ENCODE peak calls at places on chromosomes 13 and 19, in four cellular contexts. N is H9, C is H1, L is mesendoderm. H is an unnamed sample.

GRCh38 chr13:39856714-39857113 is 201.3 kb downstream of the COG6 start:
- DNase-seq in N (no peak), C (no peak), L (no peak), H (no peak)

GRCh38 chr19:42325896-42326771 is 699 bp downstream of the MEGF8 start:
- DNase-seq in N (peak; percentile 53), C (no peak), L (peak; percentile 59), H (no peak)

GRCh38 chr13:41383400-41383799 is 72.3 kb downstream of the NAA16 start:
- DNase-seq in N (no peak), C (no peak), L (no peak), H (no peak)

GRCh38 chr19:47082493-47082892 is 31.1 kb downstream of the ZC3H4 start:
- DNase-seq in N (no peak), C (no peak), L (no peak), H (no peak)

GRCh38 chr19:44757735-44758505 is 9.4 kb downstream of the BCL3 start:
- DNase-seq in N (peak; percentile 74), C (no peak), L (peak; percentile 77), H (peak; percentile 71)

GRCh38 chr19:35533822-35534521 is 716 bp downstream of the GAPDHS start:
- DNase-seq in N (peak; percentile 71), C (no peak), L (peak; percentile 86), H (no peak)

GRCh38 chr13:28754698-28755545 is 36.2 kb upstream of the SLC46A3 start:
- DNase-seq in N (peak; percentile 67), C (no peak), L (peak; percentile 77), H (no peak)

GRCh38 chr19:11856568-11857264 is 8.2 kb downstream of the ZNF439 start:
- DNase-seq in N (no peak), C (no peak), L (no peak), H (no peak)

GRCh38 chr13:52862358-52863206 is 14.1 kb upstream of the PCDH8 start:
- DNase-seq in N (peak; percentile 72), C (no peak), L (peak; percentile 58), H (no peak)

GRCh38 chr13:88246239-88246638 is 575.1 kb downstream of the SLITRK5 start:
- DNase-seq in N (no peak), C (no peak), L (no peak), H (no peak)

GRCh38 chr13:80955487-80955886 is 614.6 kb upstream of the SPRY2 start:
- DNase-seq in N (no peak), C (no peak), L (no peak), H (no peak)

GRCh38 chr19:47421844-47422395 is 2.6 kb upstream of the MEIS3 start:
- DNase-seq in N (peak; percentile 76), C (no peak), L (peak; percentile 78), H (no peak)

GRCh38 chr13:52974711-52975110 is 53.9 kb upstream of the OLFM4 start:
- DNase-seq in N (no peak), C (no peak), L (no peak), H (no peak)

GRCh38 chr19:44939668-44940067 is 2.4 kb upstream of the APOC4 start:
- DNase-seq in N (no peak), C (no peak), L (no peak), H (no peak)

DNA sequence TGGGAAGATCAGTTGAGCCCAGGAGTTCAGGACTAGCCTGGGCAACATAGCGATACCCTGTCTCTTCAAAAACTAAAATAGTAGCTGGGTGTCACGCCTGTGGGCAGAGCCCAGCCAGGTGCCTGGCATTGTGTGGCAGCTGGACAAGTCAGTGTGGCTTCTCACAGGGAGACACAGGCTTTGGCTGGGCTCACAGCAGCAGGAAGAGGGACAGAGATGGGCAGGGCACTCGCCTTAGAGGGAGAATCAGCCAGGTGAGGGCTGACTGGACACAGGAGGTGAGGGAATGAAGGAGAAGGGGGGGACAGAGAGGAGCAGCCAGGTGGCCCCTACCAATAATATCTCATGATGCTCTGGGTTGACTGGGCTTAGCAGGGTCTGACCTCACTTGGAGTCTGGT is 3.3 kb downstream of the FAM32A start:
- DNase-seq in N (no peak), C (no peak), L (no peak), H (no peak)
- H3K9ac ChIP-seq in N (no peak overlapping the region), C (no peak overlapping the region), L (no peak overlapping the region), H (no peak overlapping the region)

GRCh38 chr19:38841180-38841766 is 8.5 kb downstream of the HNRNPL start:
- DNase-seq in N (no peak), C (no peak), L (no peak), H (no peak)
- H2BK120ac ChIP-seq in N (no peak overlapping the region), C (no peak overlapping the region), L (no peak overlapping the region), H (no peak overlapping the region)

GRCh38 chr13:82688400-82688999 is 1193.8 kb downstream of the SLITRK1 start:
- DNase-seq in N (no peak), C (no peak), L (no peak), H (no peak)
- H3K4me2 ChIP-seq in N (no peak overlapping the region), C (no peak overlapping the region), L (no peak overlapping the region), H (no peak overlapping the region)

DNA sequence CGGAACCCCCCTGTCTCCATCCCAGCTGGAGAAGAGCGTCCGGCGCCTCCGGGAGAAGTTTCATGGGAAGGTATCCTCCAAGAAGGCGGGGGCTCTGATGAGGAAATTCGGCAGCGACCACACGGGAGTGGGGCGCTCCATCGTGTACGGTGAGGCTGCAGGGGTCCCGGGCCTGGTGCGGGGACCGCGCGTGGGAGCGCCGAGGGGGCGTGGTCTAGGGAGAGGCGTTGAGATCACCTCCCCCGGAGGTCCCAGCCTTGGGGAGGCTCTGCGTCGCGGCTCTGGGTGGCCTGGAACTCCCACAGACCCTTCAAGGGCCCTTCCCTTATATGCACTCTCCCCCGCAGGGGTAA is 763 bp downstream of the SHFL start:
- DNase-seq in N (no peak), C (no peak), L (no peak), H (no peak)
- H3K9ac ChIP-seq in N (no peak overlapping the region), C (no peak overlapping the region), L (peak overlapping the region; percentile 65), H (peak overlapping the region; percentile 21)

GRCh38 chr13:109646423-109646822 is 140.0 kb downstream of the IRS2 start:
- DNase-seq in N (no peak), C (no peak), L (no peak), H (no peak)

GRCh38 chr13:109645831-109646230 is 140.6 kb downstream of the IRS2 start:
- DNase-seq in N (no peak), C (no peak), L (no peak), H (no peak)

GRCh38 chr13:109644956-109645355 is 141.4 kb downstream of the IRS2 start:
- DNase-seq in N (no peak), C (no peak), L (no peak), H (no peak)

GRCh38 chr13:109642358-109642757 is 144.0 kb downstream of the IRS2 start:
- DNase-seq in N (no peak), C (no peak), L (no peak), H (no peak)

DNA sequence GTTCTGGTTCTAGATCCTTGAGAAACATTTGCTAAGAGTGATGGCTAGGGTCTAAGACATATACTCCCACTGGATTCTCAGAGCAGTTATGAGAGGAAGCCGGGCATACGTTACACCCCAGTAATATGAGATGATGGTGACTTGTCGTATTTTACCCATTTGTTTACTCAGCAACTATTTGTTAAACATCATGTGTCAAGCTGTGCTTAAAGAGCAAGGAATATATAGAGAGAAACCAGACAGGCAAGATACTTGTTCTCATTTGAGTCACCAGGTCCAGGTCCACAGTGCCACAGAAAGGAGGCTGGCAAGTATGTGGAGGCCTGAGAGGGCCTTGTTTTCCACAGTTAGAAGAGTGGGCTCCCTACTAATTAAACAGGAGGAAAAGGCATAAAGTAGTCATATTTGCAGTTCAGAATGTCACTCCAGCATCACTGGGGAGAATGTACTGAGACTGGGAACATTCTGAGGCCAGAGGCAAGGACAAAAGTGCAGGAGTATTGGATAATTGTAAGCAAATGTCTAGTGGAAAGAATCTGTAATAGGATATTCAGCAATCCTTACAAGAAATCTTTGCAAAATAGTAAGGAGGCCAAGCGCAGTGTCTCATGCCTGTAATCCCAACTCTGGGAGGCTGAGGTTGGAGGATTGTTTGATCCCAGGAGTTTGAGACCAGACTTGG is 142.2 kb downstream of the IRS2 start:
- DNase-seq in N (no peak), C (no peak), L (no peak), H (no peak)
- H2BK120ac ChIP-seq in N (no peak overlapping the region), C (no peak overlapping the region), L (no peak overlapping the region), H (no peak overlapping the region)

H was measured in neuronal stem cell.